ENCODE peak calls at places on chromosomes 16 and 17, in ten cellular contexts. D, C, K, A, M, S, N, Z, Y and Q are unnamed samples.
A peak's percentile ranks its signal among the peaks of the same experiment; 100 is the strongest.

GRCh38 chr17:74760404-74761105 is 12.1 kb downstream of the NHERF1 start:
- DNase-seq in D (peak; percentile 80), C (no peak), K (no peak), A (no peak), M (no peak), S (no peak), N (no peak), Z (no peak), Y (no peak), Q (no peak)

GRCh38 chr17:12756786-12757185 is 32.5 kb upstream of the ARHGAP44 start:
- DNase-seq in D (no peak), C (no peak), K (peak; percentile 45), A (no peak), M (peak; percentile 84), S (no peak), N (no peak), Z (no peak), Y (no peak), Q (no peak)

GRCh38 chr16:58337090-58337444 is 42.2 kb upstream of the PRSS54 start:
- DNase-seq in D (no peak), C (no peak), K (no peak), A (no peak), M (no peak), S (no peak), N (no peak), Z (no peak), Y (no peak), Q (no peak)

GRCh38 chr17:58587713-58588117 is 73.3 kb upstream of the MTMR4 start:
- DNase-seq in D (peak; percentile 42), C (peak; percentile 70), K (peak; percentile 58), A (peak; percentile 52), M (peak; percentile 28), S (no peak), N (peak; percentile 46), Z (peak; percentile 74), Y (peak; percentile 29), Q (peak; percentile 49)

GRCh38 chr17:72590882-72591499 is 470.2 kb downstream of the SOX9 start:
- DNase-seq in D (no peak), C (no peak), K (no peak), A (no peak), M (no peak), S (no peak), N (no peak), Z (no peak), Y (no peak), Q (no peak)

GRCh38 chr17:82985436-82985820 is 94.0 kb upstream of the METRNL start:
- DNase-seq in D (no peak), C (no peak), K (no peak), A (no peak), M (no peak), S (no peak), N (no peak), Z (no peak), Y (no peak), Q (no peak)

GRCh38 chr17:82157046-82158035 is 55.3 kb downstream of the CCDC57 start:
- DNase-seq in D (no peak), C (no peak), K (no peak), A (no peak), M (no peak), S (no peak), N (no peak), Z (no peak), Y (no peak), Q (no peak)

GRCh38 chr17:227581-228222 is 46.3 kb upstream of the DOC2B start:
- DNase-seq in D (no peak), C (no peak), K (no peak), A (peak; percentile 15), M (no peak), S (no peak), N (no peak), Z (no peak), Y (peak; percentile 16), Q (peak; percentile 3)

GRCh38 chr16:88283596-88283995 is 99.2 kb upstream of the ZNF469 start:
- DNase-seq in D (no peak), C (no peak), K (no peak), A (no peak), M (no peak), S (no peak), N (no peak), Z (no peak), Y (no peak), Q (no peak)

GRCh38 chr17:80877095-80877828 is 114.4 kb upstream of the CHMP6 start:
- DNase-seq in D (no peak), C (no peak), K (no peak), A (peak; percentile 36), M (no peak), S (no peak), N (no peak), Z (peak; percentile 56), Y (no peak), Q (peak; percentile 39)

GRCh38 chr17:48571826-48572417 is 6.2 kb downstream of the HOXB4 start:
- DNase-seq in D (no peak), C (no peak), K (no peak), A (no peak), M (no peak), S (no peak), N (no peak), Z (no peak), Y (no peak), Q (no peak)

GRCh38 chr16:85631802-85632393 is 18.8 kb downstream of the GSE1 start:
- DNase-seq in D (no peak), C (no peak), K (no peak), A (no peak), M (no peak), S (no peak), N (no peak), Z (no peak), Y (no peak), Q (no peak)
- TF ChIP-seq CTCF in D (no peak), C (no peak), K (peak; percentile 3), A (no peak), M (no peak), S (no peak), N (peak; percentile 39), Z (no peak), Y (no peak), Q (no peak)

GRCh38 chr16:72910875-72911274 is 137.1 kb downstream of the ZFHX3 start:
- DNase-seq in D (no peak), C (no peak), K (no peak), A (no peak), M (no peak), S (no peak), N (no peak), Z (no peak), Y (no peak), Q (no peak)

GRCh38 chr16:72915331-72915730 is 132.6 kb downstream of the ZFHX3 start:
- DNase-seq in D (no peak), C (no peak), K (no peak), A (no peak), M (no peak), S (no peak), N (no peak), Z (no peak), Y (no peak), Q (no peak)

GRCh38 chr16:72910371-72910770 is 137.6 kb downstream of the ZFHX3 start:
- DNase-seq in D (no peak), C (no peak), K (no peak), A (no peak), M (no peak), S (no peak), N (no peak), Z (no peak), Y (no peak), Q (no peak)

GRCh38 chr16:72909196-72909595 is 138.7 kb downstream of the ZFHX3 start:
- DNase-seq in D (no peak), C (no peak), K (no peak), A (no peak), M (no peak), S (no peak), N (no peak), Z (no peak), Y (no peak), Q (no peak)

DNA sequence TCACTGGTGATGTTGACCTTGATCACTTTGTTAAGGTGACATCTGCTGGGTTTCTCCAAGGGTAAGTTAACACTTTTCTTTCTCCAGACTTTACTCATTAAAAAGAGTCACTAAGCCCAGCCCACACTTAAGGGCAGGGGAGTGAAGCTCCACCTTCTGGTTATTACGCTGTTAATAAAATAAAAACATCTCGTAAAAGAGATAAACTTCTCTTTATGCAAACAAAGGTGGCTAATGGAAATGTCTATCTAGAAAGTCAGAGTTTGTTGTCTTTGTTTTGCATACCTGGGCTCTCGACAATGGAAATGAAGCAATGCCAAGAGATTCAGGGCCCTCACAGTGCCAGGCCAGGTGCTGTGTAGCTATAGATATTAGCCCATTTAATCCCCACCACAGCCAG is 134.4 kb downstream of the ZFHX3 start:
- DNase-seq in D (no peak), C (no peak), K (no peak), A (no peak), M (no peak), S (no peak), N (no peak), Z (no peak), Y (no peak), Q (no peak)
- TF ChIP-seq CTCF in D (no peak), C (no peak), K (no peak), A (no peak), M (no peak), S (no peak), N (no peak), Z (no peak), Y (no peak), Q (no peak)

GRCh38 chr16:1773703-1774455 is 945 bp upstream of the MRPS34 start:
- DNase-seq in D (no peak), C (no peak), K (peak; percentile 49), A (peak; percentile 68), M (peak; percentile 42), S (no peak), N (no peak), Z (peak; percentile 70), Y (no peak), Q (no peak)
- TF ChIP-seq CTCF in D (peak; percentile 19), C (peak; percentile 63), K (no peak), A (no peak), M (no peak), S (no peak), N (no peak), Z (no peak), Y (no peak), Q (no peak)

DNA sequence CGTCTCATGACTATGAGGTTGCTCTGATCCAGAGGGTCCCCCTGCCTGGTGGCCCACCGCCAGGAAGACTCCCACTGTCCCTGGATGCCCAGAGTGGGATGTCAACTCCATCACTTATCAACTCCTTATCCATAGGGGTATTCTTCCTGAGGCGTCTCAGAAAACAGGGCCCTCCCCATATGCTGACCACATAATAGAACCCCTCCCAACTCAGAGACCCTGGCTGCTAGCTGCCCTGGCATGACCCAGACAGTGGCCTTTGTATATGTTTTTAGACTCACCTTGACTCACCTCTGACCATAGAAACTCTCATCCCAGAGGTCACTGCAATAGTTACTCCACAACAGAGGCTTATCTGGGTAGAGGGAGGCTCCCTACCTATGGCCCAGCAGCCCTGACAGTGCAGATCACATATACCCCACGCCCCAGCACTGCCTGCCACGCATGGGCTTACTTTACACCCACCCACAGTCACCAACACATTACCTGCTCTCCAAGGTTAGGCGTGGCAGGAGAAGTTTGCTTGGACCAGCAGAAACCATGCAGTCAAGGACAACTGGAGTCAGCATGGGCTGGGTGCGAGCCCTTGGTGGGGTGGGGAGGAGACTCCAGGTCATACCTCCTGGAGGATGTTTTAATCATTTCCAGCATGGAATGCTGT is 2.3 kb upstream of the G6PC1 start:
- DNase-seq in D (no peak), C (no peak), K (no peak), A (no peak), M (no peak), S (no peak), N (no peak), Z (peak; percentile 64), Y (no peak), Q (no peak)
- TF ChIP-seq CTCF in D (no peak), C (no peak), K (no peak), A (no peak), M (no peak), S (no peak), N (no peak), Z (no peak), Y (no peak), Q (no peak)